ENCODE peak calls at places on chromosome 13, in seven cellular contexts. Q is ovary; E is HCT116; U is pancreas; N is heart left ventricle; O is GM23248; J is effector memory CD4-positive, alpha-beta T cell. Y is an unnamed sample. For H3K27me3, the result is how much of the 10 kb centered on the place peaks cover.

GRCh38 chr13:114070098-114070799 is 62.2 kb downstream of the RASA3 start:
- DNase-seq in Q (peak), E (no peak), U (peak), N (peak), O (no peak), J (no peak), Y (no peak)

GRCh38 chr13:33092422-33092987 is 76.3 kb downstream of the KL start:
- DNase-seq in Q (no peak), E (no peak), U (no peak), N (no peak), O (no peak), J (no peak), Y (no peak)

GRCh38 chr13:58619396-58620113 is 988.0 kb downstream of the PCDH17 start:
- DNase-seq in Q (no peak), E (no peak), U (no peak), N (no peak), O (no peak), J (no peak), Y (peak)

GRCh38 chr13:110347535-110348308 is 40.6 kb downstream of the COL4A2 start:
- DNase-seq in Q (no peak), E (peak), U (no peak), N (peak), O (peak), J (no peak), Y (no peak)

GRCh38 chr13:92390217-92390616 is 836.4 kb upstream of the GPC6 start:
- DNase-seq in Q (no peak), E (no peak), U (no peak), N (no peak), O (no peak), J (no peak), Y (no peak)

GRCh38 chr13:21109168-21109567 is 47.8 kb upstream of the LATS2 start:
- DNase-seq in Q (no peak), E (no peak), U (no peak), N (no peak), O (no peak), J (no peak), Y (no peak)

GRCh38 chr13:101711307-101712025 is 259.0 kb downstream of the ITGBL1 start:
- DNase-seq in Q (no peak), E (no peak), U (no peak), N (no peak), O (no peak), J (no peak), Y (no peak)

GRCh38 chr13:30147380-30147779 is 160.0 kb downstream of the KATNAL1 start:
- DNase-seq in Q (no peak), E (no peak), U (no peak), N (no peak), O (no peak), J (no peak), Y (no peak)

GRCh38 chr13:74068471-74068870 is 65.7 kb downstream of the KLF12 start:
- DNase-seq in Q (no peak), E (no peak), U (no peak), N (no peak), O (no peak), J (peak), Y (no peak)

GRCh38 chr13:24208314-24208713 is 47.8 kb downstream of the SPATA13 start:
- DNase-seq in Q (no peak), E (peak), U (no peak), N (no peak), O (peak), J (no peak), Y (no peak)

GRCh38 chr13:101499406-101499805 is 46.9 kb downstream of the ITGBL1 start:
- DNase-seq in Q (no peak), E (no peak), U (no peak), N (no peak), O (peak), J (no peak), Y (no peak)

GRCh38 chr13:113666324-113666660 is 727 bp upstream of the GRK1 start:
- DNase-seq in Q (no peak), E (no peak), U (no peak), N (no peak), O (no peak), J (no peak), Y (peak)

GRCh38 chr13:95540848-95541247 is 11.7 kb upstream of the CLDN10 start:
- DNase-seq in Q (no peak), E (no peak), U (peak), N (no peak), O (no peak), J (no peak), Y (no peak)

GRCh38 chr13:40550130-40550529 is 116.3 kb downstream of the FOXO1 start:
- DNase-seq in Q (no peak), E (no peak), U (no peak), N (no peak), O (peak), J (no peak), Y (no peak)
- H3K27me3 ChIP-seq in Q (under half), E (under half), U (under half), N (under half), O (under half), J (under half), Y (under half)

DNA sequence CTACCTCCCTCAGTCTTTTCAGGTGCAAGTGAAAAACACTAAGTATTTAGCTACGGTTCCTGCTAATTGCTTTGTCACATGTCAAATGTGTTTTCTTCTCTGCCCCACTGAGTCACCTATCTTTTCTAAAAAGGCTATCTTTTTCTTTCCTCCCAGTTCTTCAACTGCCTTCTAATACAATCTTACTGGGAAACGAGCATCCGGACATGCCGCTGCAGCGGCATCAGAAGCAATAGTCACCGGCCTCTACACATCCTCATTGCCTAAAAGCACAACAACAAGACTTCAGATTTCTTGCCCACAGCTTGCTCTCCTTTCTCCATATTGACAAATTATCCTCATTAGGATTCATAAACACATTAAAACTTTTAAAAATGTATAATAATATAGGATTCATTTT is 1.2 kb downstream of the PCDH9 start:
- DNase-seq in Q (no peak), E (no peak), U (no peak), N (no peak), O (peak), J (no peak), Y (no peak)
- H3K27me3 ChIP-seq in Q (under half), E (under half), U (under half), N (under half), O (under half), J (under half), Y (under half)

GRCh38 chr13:111645198-111645597 is 324.8 kb downstream of the TEX29 start:
- DNase-seq in Q (no peak), E (no peak), U (no peak), N (no peak), O (no peak), J (no peak), Y (no peak)
- H3K27me3 ChIP-seq in Q (under half), E (under half), U (under half), N (under half), O (under half), J (under half), Y (under half)

DNA sequence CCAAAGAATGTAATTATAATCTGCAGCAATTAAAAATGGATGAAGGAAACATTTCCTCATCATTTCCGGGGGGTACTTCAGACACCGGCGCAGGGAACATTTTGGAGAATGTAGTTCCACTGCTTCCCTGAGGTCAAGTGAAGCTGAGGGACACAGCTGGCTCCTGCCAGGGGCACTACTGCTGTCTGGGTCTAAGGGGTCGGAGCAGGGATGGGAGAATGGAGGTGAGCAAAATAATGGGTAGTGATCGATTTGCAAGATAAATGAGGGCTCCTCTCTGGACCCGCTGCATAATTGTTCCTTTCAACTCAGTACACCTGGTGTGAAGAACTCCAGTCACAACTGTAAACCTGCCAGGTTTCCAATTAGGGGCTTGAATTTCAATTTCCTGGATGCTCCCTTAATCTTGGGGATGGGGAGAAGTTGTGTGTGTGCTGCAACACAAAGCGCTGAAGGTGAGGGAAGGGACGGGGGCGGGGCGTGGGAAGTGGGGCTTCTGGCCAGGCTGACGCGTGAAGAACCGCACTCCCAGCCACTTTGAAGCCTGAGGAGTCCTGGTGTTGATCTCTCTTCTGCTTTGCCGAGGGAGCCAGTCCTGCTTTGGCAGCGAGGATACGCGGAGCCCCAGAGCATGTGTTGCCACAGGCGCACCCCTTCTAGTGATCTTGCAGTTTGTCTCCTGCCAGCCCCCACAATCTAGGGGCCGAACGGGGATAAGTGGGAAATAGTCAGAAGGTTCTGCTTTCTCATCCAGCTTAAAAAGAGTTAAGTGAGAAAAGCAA is 57.9 kb upstream of the PCDH8 start:
- DNase-seq in Q (no peak), E (no peak), U (no peak), N (no peak), O (no peak), J (no peak), Y (no peak)
- H3K27me3 ChIP-seq in Q (under half), E (under half), U (under half), N (under half), O (under half), J (under half), Y (under half)

DNA sequence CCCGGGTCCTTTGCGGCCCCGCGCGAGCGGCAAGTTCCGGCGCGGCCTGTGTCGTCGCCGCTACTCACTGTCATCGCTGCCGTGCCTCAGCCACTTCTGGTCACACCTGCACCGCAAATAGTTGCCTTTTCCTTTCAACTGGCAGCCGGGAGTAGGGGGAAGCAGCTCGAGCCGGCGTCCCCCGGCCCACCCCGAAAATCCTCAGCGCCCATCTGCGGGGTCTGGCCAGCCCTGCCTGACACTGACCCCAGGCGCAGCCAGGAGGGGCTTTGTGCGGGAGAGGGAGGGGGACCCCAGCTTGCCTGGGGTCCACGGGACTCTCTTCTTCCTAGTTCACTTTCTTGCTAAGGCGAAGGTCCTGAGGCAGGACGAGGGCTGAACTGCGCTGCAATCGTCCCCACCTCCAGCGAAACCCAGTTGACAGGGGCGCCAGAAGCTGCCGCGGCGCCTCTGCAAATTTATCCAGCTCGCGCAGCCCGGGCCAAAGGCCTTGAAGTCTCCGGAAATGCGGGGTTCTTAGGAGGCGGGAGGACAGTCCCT is 1.7 kb downstream of the PDX1 start:
- DNase-seq in Q (no peak), E (no peak), U (peak), N (no peak), O (no peak), J (no peak), Y (no peak)
- H3K27me3 ChIP-seq in Q (under half), E (under half), U (under half), N (half or more), O (half or more), J (half or more), Y (half or more)

DNA sequence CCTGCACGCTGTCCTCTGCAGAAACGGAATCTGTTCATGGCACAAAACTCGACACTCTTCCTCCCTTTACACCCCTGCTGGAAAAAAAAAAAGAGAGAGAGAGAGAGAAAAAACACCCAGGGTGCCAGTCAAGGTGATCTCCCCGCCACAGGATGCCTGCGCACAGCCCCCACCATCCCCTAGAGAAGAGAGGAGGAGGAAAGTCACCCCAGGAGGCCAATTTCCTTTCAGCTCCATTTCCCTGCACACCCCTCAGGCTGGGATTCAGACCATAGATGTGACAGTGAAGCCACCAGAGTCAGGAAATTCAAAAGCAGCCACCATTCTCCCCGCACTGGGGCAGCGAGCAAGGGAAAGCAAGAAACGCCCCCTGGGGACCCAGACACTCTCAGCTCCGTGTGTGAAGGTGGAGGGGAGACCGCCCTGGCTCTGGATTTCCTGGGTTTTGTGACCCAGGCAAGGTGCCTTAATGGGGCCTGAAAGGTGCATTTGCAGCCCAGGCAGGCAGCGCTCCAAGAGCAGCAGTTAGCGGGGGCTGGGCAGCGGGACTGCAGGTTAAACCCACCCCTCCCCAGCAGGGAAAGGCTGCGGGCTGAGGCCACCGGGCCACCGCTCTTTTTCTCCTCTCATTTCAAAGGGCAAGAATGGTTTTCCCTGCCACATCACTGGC is 84.0 kb upstream of the TM9SF2 start:
- DNase-seq in Q (no peak), E (no peak), U (no peak), N (no peak), O (no peak), J (no peak), Y (no peak)
- H3K27me3 ChIP-seq in Q (under half), E (under half), U (under half), N (under half), O (under half), J (under half), Y (under half)

DNA sequence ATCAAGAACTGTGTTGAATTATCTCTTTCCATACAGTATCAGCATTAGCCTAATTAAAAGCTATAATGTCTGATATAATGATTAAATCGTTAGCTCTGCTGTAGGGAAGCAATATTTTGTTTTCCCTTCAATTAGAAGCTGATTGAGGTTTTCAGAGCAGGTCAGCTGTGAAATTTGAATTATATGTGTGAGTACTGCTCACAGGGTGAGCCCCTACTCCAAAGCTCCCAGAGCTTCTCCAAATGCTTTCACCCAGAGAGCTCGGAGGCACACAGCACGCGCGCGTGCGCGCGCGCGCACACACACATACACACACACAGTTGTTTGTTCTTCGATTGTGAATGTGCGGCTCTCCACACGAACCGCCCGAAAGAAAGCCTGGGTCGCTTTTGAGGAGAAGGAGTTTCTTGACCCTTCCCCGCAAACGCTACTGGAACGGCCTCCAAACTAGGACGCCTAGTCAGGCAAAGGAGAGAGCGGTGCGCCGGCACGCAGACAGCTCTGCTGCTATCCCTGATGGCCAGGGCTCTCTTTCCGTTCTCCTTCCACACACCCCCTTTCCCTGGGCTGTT is 4.8 kb upstream of the SOX1 start:
- DNase-seq in Q (no peak), E (no peak), U (no peak), N (no peak), O (no peak), J (no peak), Y (no peak)
- H3K27me3 ChIP-seq in Q (under half), E (under half), U (under half), N (half or more), O (half or more), J (half or more), Y (half or more)

Y was measured in BE2C.